ENCODE peak calls at places on chromosomes 7 and 10, in five cellular contexts. U is A549, Y is uterus, R is heart left ventricle, M is Peyer's patch. A is an unnamed sample.

GRCh38 chr7:100563809-100564400 is 9.8 kb downstream of the SAP25 start:
- DNase-seq in U (peak), Y (peak), R (peak), M (peak), A (peak)

GRCh38 chr10:106636781-106637491 is 527.6 kb downstream of the SORCS1 start:
- DNase-seq in U (no peak), Y (no peak), R (no peak), M (no peak), A (no peak)

GRCh38 chr7:127816354-127817190 is 164.6 kb downstream of the SND1 start:
- DNase-seq in U (no peak), Y (no peak), R (no peak), M (no peak), A (no peak)

GRCh38 chr10:18402766-18403346 is 248.5 kb downstream of the NSUN6 start:
- DNase-seq in U (no peak), Y (no peak), R (no peak), M (no peak), A (no peak)

GRCh38 chr10:21087476-21087875 is 190.4 kb upstream of the NEBL start:
- DNase-seq in U (no peak), Y (no peak), R (no peak), M (no peak), A (no peak)

GRCh38 chr7:90708841-90709317 is 112.8 kb downstream of the CDK14 start:
- DNase-seq in U (peak), Y (no peak), R (no peak), M (peak), A (no peak)

GRCh38 chr7:103630318-103630717 is 184.3 kb upstream of the SLC26A5 start:
- DNase-seq in U (peak), Y (no peak), R (no peak), M (no peak), A (no peak)

GRCh38 chr10:77877461-77878344 is 48.9 kb downstream of the DLG5 start:
- DNase-seq in U (no peak), Y (peak), R (peak), M (peak), A (no peak)

GRCh38 chr10:81040947-81041346 is 503.2 kb downstream of the SH2D4B start:
- DNase-seq in U (no peak), Y (no peak), R (no peak), M (no peak), A (no peak)

GRCh38 chr10:101120884-101121660 is 10.0 kb upstream of the TLX1 start:
- DNase-seq in U (no peak), Y (no peak), R (no peak), M (peak), A (no peak)

GRCh38 chr7:44565097-44565794 is 8.5 kb downstream of the DDX56 start:
- DNase-seq in U (peak), Y (peak), R (peak), M (peak), A (no peak)

GRCh38 chr7:118606632-118607031 is 382.1 kb downstream of the ANKRD7 start:
- DNase-seq in U (no peak), Y (no peak), R (no peak), M (no peak), A (no peak)

GRCh38 chr10:114879541-114880158 is 58.1 kb downstream of the FHIP2A start:
- DNase-seq in U (peak), Y (no peak), R (peak), M (peak), A (no peak)

GRCh38 chr7:112556633-112557032 is 75.8 kb downstream of the LSMEM1 start:
- DNase-seq in U (no peak), Y (no peak), R (no peak), M (no peak), A (no peak)

GRCh38 chr10:61438141-61438984 is 14.8 kb downstream of the TMEM26 start:
- DNase-seq in U (no peak), Y (no peak), R (no peak), M (no peak), A (no peak)

GRCh38 chr7:33195264-33195663 is 65.9 kb downstream of the BBS9 start:
- DNase-seq in U (peak), Y (no peak), R (no peak), M (no peak), A (no peak)

GRCh38 chr7:11557627-11558026 is 274.4 kb downstream of the THSD7A start:
- DNase-seq in U (peak), Y (no peak), R (no peak), M (no peak), A (no peak)

GRCh38 chr7:83178066-83178465 is 15.4 kb upstream of the PCLO start:
- DNase-seq in U (no peak), Y (no peak), R (no peak), M (no peak), A (no peak)

GRCh38 chr10:75165684-75166622 is 44.6 kb upstream of the VDAC2 start:
- DNase-seq in U (no peak), Y (no peak), R (no peak), M (no peak), A (peak)

GRCh38 chr10:130045091-130045652 is 65.5 kb downstream of the C10orf143 start:
- DNase-seq in U (peak), Y (no peak), R (no peak), M (peak), A (no peak)

GRCh38 chr7:115678049-115678982 is 352.2 kb downstream of the TFEC start:
- DNase-seq in U (peak), Y (no peak), R (no peak), M (peak), A (no peak)

GRCh38 chr10:42887734-42888503 is 105.3 kb downstream of the BMS1 start:
- DNase-seq in U (no peak), Y (no peak), R (no peak), M (no peak), A (no peak)

GRCh38 chr7:2487586-2488271 is 11.5 kb upstream of the GRIFIN start:
- DNase-seq in U (no peak), Y (peak), R (peak), M (no peak), A (no peak)

GRCh38 chr7:131105803-131106680 is 221.6 kb upstream of the MKLN1 start:
- DNase-seq in U (peak), Y (peak), R (peak), M (peak), A (peak)

GRCh38 chr10:35005868-35006267 is 84.3 kb downstream of the CUL2 start:
- DNase-seq in U (peak), Y (no peak), R (no peak), M (no peak), A (no peak)

GRCh38 chr10:109450702-109451101 is 472.6 kb downstream of the XPNPEP1 start:
- DNase-seq in U (no peak), Y (no peak), R (no peak), M (no peak), A (no peak)

GRCh38 chr10:72409167-72409566 is 54.4 kb upstream of the DNAJB12 start:
- DNase-seq in U (no peak), Y (no peak), R (no peak), M (no peak), A (no peak)

GRCh38 chr10:3095373-3096139 is 28.2 kb downstream of the PFKP start:
- DNase-seq in U (peak), Y (peak), R (no peak), M (peak), A (no peak)

GRCh38 chr7:6164491-6164890 is 107.9 kb downstream of the CYTH3 start:
- DNase-seq in U (peak), Y (no peak), R (no peak), M (no peak), A (no peak)

DNA sequence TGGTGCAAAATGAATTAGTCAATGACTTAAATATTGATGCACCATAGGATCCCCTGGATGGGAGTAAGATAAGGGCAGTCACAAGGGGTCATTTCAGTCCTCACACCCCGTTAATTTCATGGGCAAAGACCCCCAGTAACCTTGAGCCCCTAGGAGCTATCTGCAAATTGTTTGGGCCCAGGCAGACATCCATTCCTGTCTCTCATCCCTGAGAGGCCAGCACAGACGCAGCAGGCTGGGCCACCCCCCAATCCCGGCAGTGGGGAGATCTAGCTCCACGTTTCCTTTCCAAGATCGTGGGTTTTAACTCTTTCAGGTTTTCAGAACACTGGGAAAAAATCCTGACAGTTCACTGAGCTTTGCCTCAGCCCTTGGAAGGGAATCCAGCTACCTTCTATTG is 40.1 kb downstream of the PNLIPRP2 start:
- DNase-seq in U (no peak), Y (no peak), R (no peak), M (no peak), A (no peak)
- TF ChIP-seq POLR2A in U (no peak), Y (no peak), R (no peak), M (no peak), A (no peak)

GRCh38 chr7:97027427-97028234 is 3.0 kb upstream of the DLX5 start:
- DNase-seq in U (peak), Y (peak), R (peak), M (peak), A (peak)
- H3K4me3 ChIP-seq in U (peak), Y (no peak), R (peak), M (peak), A (no peak)

GRCh38 chr10:124172241-124172661 is 78.9 kb upstream of the CHST15 start:
- DNase-seq in U (no peak), Y (no peak), R (no peak), M (peak), A (no peak)

GRCh38 chr10:124166431-124167125 is 73.2 kb upstream of the CHST15 start:
- DNase-seq in U (no peak), Y (peak), R (no peak), M (no peak), A (peak)

GRCh38 chr10:124171561-124171960 is 78.2 kb upstream of the CHST15 start:
- DNase-seq in U (no peak), Y (no peak), R (no peak), M (no peak), A (no peak)

GRCh38 chr10:124168581-124168980 is 75.2 kb upstream of the CHST15 start:
- DNase-seq in U (no peak), Y (no peak), R (no peak), M (no peak), A (no peak)

GRCh38 chr10:124168991-124169826 is 75.8 kb upstream of the CHST15 start:
- DNase-seq in U (no peak), Y (peak), R (no peak), M (peak), A (no peak)
- TF ChIP-seq POLR2A in U (no peak), Y (no peak), R (no peak), M (no peak), A (no peak)

DNA sequence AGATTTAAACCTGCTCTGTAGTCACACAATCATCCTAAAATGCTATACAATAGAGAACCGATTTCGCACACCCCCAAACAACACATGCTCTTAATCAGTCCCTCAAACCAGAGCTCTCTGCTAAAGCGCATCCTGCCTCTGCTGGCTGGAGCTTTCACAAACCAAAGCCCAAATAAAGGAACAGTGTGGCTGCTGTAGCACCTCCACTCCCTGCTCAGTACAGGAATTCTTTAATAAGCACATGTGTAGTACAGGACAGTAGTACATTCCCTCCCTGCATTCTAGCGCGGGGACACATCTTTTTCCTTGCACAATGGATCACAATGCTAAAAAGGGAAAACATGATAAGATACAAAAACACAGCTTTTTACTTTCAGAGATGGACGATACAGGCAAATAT is 684.6 kb downstream of the MAGI2 start:
- DNase-seq in U (no peak), Y (no peak), R (no peak), M (no peak), A (no peak)
- H3K4me3 ChIP-seq in U (no peak), Y (no peak), R (peak), M (no peak), A (no peak)

GRCh38 chr7:36367561-36367889 is 22.1 kb upstream of the ANLN start:
- DNase-seq in U (no peak), Y (no peak), R (no peak), M (no peak), A (no peak)

GRCh38 chr7:36368496-36368895 is 21.2 kb upstream of the ANLN start:
- DNase-seq in U (no peak), Y (no peak), R (no peak), M (no peak), A (no peak)

GRCh38 chr7:36370046-36370445 is 19.6 kb upstream of the ANLN start:
- DNase-seq in U (no peak), Y (no peak), R (no peak), M (no peak), A (no peak)

GRCh38 chr7:36366005-36366583 is 23.6 kb upstream of the ANLN start:
- DNase-seq in U (no peak), Y (no peak), R (no peak), M (no peak), A (no peak)

GRCh38 chr7:36366649-36367560 is 22.8 kb upstream of the ANLN start:
- DNase-seq in U (peak), Y (peak), R (peak), M (peak), A (peak)
- TF ChIP-seq POLR2A in U (peak), Y (no peak), R (peak), M (no peak), A (no peak)

DNA sequence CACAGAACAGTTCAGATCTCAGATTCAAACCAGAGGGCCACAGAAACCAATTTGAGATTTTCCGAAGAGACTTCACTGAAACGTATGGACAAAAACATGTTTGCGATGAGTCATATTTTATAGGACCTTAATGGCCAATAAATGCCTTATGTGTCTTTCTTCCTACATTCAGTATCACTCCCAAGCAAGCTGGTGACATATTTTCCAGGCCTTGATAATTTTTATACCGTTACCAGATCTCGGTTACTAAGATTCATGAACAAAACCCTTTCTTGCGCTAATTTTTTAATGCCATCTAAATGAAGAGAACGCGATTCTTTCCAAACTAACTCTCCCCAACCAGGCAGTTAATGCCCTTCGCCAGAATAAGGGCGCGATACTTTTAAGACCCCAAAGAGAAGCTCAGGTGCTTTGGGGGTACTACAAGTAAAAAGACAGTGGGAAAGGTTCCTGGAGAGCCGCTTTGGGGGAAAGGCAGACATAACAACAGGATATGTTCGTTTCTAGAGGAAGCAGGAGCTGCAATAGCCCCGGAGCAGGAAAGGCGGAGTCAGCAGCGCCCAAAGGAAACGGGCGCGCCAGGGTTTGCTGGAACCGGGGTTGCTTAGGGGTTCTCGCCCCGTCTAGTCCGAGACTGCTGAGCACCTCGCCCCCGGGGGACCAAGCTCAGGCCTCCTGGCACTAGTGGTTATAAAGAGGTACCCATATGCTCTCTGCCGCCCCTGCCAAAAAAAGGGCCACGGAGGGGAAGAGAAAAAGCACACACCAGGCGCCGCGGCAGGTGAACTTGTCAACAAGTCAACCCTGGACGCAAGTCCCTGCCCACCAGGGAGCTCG is 878 bp downstream of the ICA1 start:
- DNase-seq in U (peak), Y (peak), R (peak), M (peak), A (peak)
- H3K4me3 ChIP-seq in U (peak), Y (peak), R (peak), M (peak), A (peak)

DNA sequence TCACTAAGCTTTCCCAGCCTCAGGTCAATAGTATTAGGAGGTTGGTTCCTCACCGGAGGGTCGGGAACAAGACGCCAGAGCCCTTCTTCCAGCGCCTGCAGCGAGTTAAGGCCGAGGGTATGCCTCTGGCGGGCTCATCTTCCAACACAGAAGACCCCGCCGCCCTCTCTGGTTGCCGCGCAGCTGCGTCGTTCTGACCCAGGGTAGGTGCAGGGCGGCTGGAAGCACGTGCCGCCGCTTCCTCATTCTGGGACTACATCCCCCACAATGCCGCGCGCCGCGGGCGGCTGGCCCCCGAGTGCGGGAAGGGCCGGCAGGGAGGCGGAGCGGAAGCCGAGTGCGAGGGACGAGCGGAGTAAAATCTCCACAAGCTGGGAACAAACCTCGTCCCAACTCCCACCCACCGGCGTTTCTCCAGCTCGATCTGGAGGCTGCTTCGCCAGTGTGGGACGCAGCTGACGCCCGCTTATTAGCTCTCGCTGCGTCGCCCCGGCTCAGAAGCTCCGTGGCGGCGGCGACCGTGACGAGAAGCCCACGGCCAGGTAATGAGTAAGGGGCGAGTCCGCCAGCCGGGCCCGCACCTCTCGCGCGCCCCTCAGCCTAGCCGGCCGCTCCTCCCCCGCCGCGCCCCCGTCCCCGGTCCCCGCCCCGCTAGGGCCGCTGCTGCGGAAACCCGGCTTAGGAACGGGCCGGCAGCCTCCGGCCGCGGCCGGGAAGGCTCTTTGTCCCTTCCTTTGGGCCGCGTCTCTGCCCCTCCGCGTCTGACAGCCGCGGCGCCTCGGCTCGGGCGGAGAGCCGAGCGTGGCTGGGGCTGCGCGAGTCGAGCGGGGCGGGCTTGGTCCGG is at the start of gene CCDC126:
- DNase-seq in U (peak), Y (peak), R (peak), M (peak), A (peak)
- TF ChIP-seq POLR2A in U (peak), Y (peak), R (peak), M (no peak), A (no peak)

GRCh38 chr7:149869291-149869650 is 4.5 kb upstream of the ATP6V0E2 start:
- DNase-seq in U (no peak), Y (no peak), R (no peak), M (no peak), A (peak)
- H3K4me3 ChIP-seq in U (no peak), Y (no peak), R (no peak), M (no peak), A (no peak)

DNA sequence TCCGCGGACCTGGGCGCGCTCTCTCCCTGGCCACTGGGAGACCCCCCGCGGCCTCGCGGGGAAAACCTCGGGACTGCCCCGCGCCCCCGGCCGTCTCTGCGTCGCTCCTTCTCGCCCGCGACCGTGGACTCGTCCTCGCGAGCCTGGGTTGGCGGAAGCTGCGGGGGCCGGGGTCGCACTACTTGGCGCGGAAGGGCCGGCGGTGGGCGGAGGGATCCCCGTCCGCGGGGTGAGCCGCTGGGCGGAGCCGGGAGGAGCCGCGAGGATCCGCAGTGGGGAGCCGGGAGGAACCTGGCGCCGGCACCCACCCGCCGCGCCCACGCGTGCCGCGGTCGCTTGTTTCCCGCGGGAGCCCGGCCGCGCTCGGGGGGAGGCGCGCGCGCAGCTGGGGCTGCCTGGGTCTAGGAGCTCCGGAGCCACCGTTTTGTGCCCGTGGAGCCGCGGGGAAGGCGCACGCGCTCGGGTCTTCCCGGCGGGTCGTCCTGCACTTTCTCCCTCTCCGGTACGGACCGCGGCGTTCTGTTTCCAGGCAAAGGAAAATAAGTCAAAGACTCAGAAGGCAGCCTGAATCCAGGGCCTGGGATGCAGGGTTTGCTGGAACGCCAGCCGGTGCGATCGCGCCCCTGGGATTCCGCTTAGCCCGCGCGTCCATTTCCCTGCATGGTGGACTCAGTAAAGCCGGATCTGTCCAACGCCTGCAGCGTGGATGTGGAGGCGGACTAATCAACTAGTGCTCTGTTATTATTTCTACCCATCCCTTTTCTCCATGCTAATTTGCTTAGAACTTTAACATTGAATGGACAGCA is 28.7 kb upstream of the KMT2C start:
- DNase-seq in U (peak), Y (peak), R (peak), M (peak), A (peak)
- TF ChIP-seq POLR2A in U (peak), Y (no peak), R (peak), M (no peak), A (no peak)

A was measured in lower leg skin.